ENCODE peak calls at places on chromosomes 4 and X, in seven cellular contexts. K is stimulated activated CD8-positive, alpha-beta memory T cell treated with anti-CD3 and anti-CD28 coated beads, Interleukin-4, amount 100 ng/mL, for 24 hours; N is occipital lobe; Z is ELF-1; X is NAMALWA; D is upper lobe of right lung; V is nephron progenitor cell. G is an unnamed sample.

GRCh38 chr4:132180020-132180427 is 969.1 kb upstream of the PCDH10 start:
- DNase-seq in X (no peak), K (no peak), Z (no peak), N (no peak), V (no peak), D (no peak), G (no peak)

GRCh38 chr4:185110375-185110823 is 32.7 kb upstream of the SLC25A4 start:
- DNase-seq in V (no peak), D (no peak), Z (no peak), X (no peak), K (no peak), N (no peak), G (no peak)

GRCh38 chrX:53714580-53715335 is 28.2 kb upstream of the HUWE1 start:
- DNase-seq in V (no peak), K (peak), Z (peak), X (peak), N (no peak), D (peak), G (no peak)

GRCh38 chr4:128386761-128387599 is 99.4 kb upstream of the PGRMC2 start:
- DNase-seq in K (no peak), D (peak), V (peak), X (no peak), N (peak), Z (peak), G (no peak)

GRCh38 chrX:151151668-151152267 is 24.6 kb upstream of the GPR50 start:
- DNase-seq in D (no peak), Z (peak), X (peak), V (peak), N (no peak), K (no peak), G (peak)

GRCh38 chrX:111914398-111915092 is 38.6 kb downstream of the TRPC5OS start:
- DNase-seq in Z (peak), V (no peak), K (no peak), N (no peak), D (no peak), X (no peak), G (no peak)

GRCh38 chr4:16883816-16884215 is 14.6 kb downstream of the LDB2 start:
- DNase-seq in V (no peak), N (no peak), D (no peak), Z (no peak), K (no peak), X (no peak), G (no peak)

GRCh38 chr4:7435411-7436095 is 823 bp upstream of the PSAPL1 start:
- DNase-seq in N (no peak), X (no peak), V (no peak), D (no peak), K (no peak), Z (no peak), G (no peak)

GRCh38 chr4:92012899-92013867 is 290.6 kb upstream of the GRID2 start:
- DNase-seq in X (no peak), K (no peak), V (peak), D (no peak), Z (peak), N (no peak), G (peak)

GRCh38 chr4:107838138-107838618 is 13.4 kb downstream of the SGMS2 start:
- DNase-seq in N (no peak), X (no peak), Z (no peak), V (no peak), D (no peak), K (no peak), G (no peak)

GRCh38 chrX:25968920-25969319 is 169.2 kb upstream of the MAGEB18 start:
- DNase-seq in X (peak), D (no peak), K (no peak), Z (peak), N (no peak), V (peak), G (peak)

GRCh38 chr4:71186566-71187398 is 152.0 kb upstream of the SLC4A4 start:
- DNase-seq in N (peak), D (peak), Z (peak), K (peak), X (no peak), V (peak), G (peak)

GRCh38 chr4:53832549-53832948 is 231.9 kb downstream of the CHIC2 start:
- DNase-seq in N (no peak), V (no peak), D (no peak), K (no peak), X (no peak), Z (no peak), G (no peak)

GRCh38 chr4:99645638-99646037 is 12.0 kb downstream of the C4orf54 start:
- DNase-seq in D (no peak), Z (no peak), K (no peak), N (no peak), X (no peak), V (no peak), G (no peak)

GRCh38 chr4:7037425-7037824 is 5.7 kb upstream of the TADA2B start:
- DNase-seq in K (no peak), V (no peak), X (no peak), D (no peak), Z (no peak), N (no peak), G (no peak)

GRCh38 chrX:13938766-13939530 is 90.7 kb downstream of the GEMIN8 start:
- DNase-seq in Z (peak), D (no peak), X (no peak), V (no peak), K (no peak), N (no peak), G (peak)

GRCh38 chr4:38943355-38943754 is 75.7 kb downstream of the FAM114A1 start:
- DNase-seq in K (no peak), X (no peak), V (no peak), N (no peak), Z (no peak), D (no peak), G (no peak)

GRCh38 chr4:55363618-55364420 is 17.8 kb downstream of the SRD5A3 start:
- DNase-seq in V (peak), Z (no peak), K (no peak), X (no peak), N (peak), D (no peak), G (no peak)

GRCh38 chrX:44483965-44484606 is 58.6 kb downstream of the FUNDC1 start:
- DNase-seq in D (no peak), Z (no peak), N (no peak), X (no peak), K (no peak), V (no peak), G (no peak)

GRCh38 chr4:162245051-162245450 is 81.3 kb upstream of the FSTL5 start:
- DNase-seq in K (no peak), X (no peak), D (no peak), V (no peak), Z (no peak), N (no peak), G (no peak)

GRCh38 chr4:83644677-83645639 is 109.0 kb downstream of the GPAT3 start:
- DNase-seq in K (no peak), Z (no peak), V (peak), X (peak), D (no peak), N (no peak), G (no peak)

GRCh38 chrX:112731793-112732192 is 52.1 kb upstream of the LHFPL1 start:
- DNase-seq in K (no peak), V (no peak), X (peak), D (no peak), Z (no peak), N (no peak), G (no peak)

GRCh38 chr4:98688416-98689290 is 30.2 kb upstream of the TSPAN5 start:
- DNase-seq in V (no peak), X (no peak), D (no peak), K (no peak), N (no peak), Z (no peak), G (no peak)

GRCh38 chrX:46572295-46572936 is 1.1 kb upstream of the CHST7 start:
- DNase-seq in D (no peak), Z (no peak), X (peak), V (no peak), N (no peak), K (no peak), G (no peak)

GRCh38 chrX:12974217-12974796 is 603 bp upstream of the TMSB4X start:
- DNase-seq in K (no peak), X (no peak), D (peak), Z (peak), V (peak), N (peak), G (peak)